ENCODE peak calls at places on chromosomes 3 and 15, in five cellular contexts. U is body of pancreas, A is lower leg skin, L is nephron progenitor cell, Y is T1000. B is an unnamed sample.

GRCh38 chr15:39497759-39498565 is 82.9 kb upstream of the THBS1 start:
- DNase-seq in U (no peak), A (no peak), L (no peak), Y (no peak), B (no peak)

GRCh38 chr15:29405564-29405963 is 135.9 kb upstream of the NSMCE3 start:
- DNase-seq in U (no peak), A (no peak), L (no peak), Y (no peak), B (no peak)

GRCh38 chr3:40588406-40588805 is 63.6 kb downstream of the ZNF621 start:
- DNase-seq in U (no peak), A (no peak), L (no peak), Y (no peak), B (no peak)

GRCh38 chr3:39154323-39155021 is 1.1 kb upstream of the CSRNP1 start:
- DNase-seq in U (peak), A (no peak), L (peak), Y (no peak), B (no peak)

GRCh38 chr15:85618956-85619491 is 175.7 kb downstream of the KLHL25 start:
- DNase-seq in U (no peak), A (peak), L (peak), Y (peak), B (peak)

GRCh38 chr3:122513386-122514122 is 1.2 kb downstream of the KPNA1 start:
- DNase-seq in U (no peak), A (no peak), L (no peak), Y (no peak), B (no peak)

GRCh38 chr3:59212128-59212764 is 162.4 kb upstream of the CFAP20DC start:
- DNase-seq in U (no peak), A (no peak), L (peak), Y (no peak), B (peak)

GRCh38 chr3:149534671-149535394 is 60.3 kb downstream of the TM4SF4 start:
- DNase-seq in U (no peak), A (no peak), L (peak), Y (no peak), B (no peak)

GRCh38 chr3:13851091-13851849 is 28.6 kb downstream of the WNT7A start:
- DNase-seq in U (no peak), A (no peak), L (no peak), Y (no peak), B (no peak)

GRCh38 chr15:26325495-26325894 is 447.4 kb downstream of the GABRB3 start:
- DNase-seq in U (no peak), A (no peak), L (no peak), Y (no peak), B (no peak)

GRCh38 chr3:196186661-196187573 is 24.3 kb downstream of the ZDHHC19 start:
- DNase-seq in U (no peak), A (no peak), L (peak), Y (no peak), B (no peak)

GRCh38 chr3:124413989-124414598 is 316.2 kb upstream of the UMPS start:
- DNase-seq in U (peak), A (no peak), L (no peak), Y (no peak), B (no peak)

GRCh38 chr15:84947947-84948830 is 33.5 kb upstream of the PDE8A start:
- DNase-seq in U (no peak), A (peak), L (no peak), Y (peak), B (peak)

GRCh38 chr15:83364541-83364940 is 80.1 kb upstream of the BNC1 start:
- DNase-seq in U (no peak), A (no peak), L (no peak), Y (no peak), B (no peak)

GRCh38 chr3:171058058-171058457 is 31.5 kb upstream of the SLC2A2 start:
- DNase-seq in U (no peak), A (no peak), L (no peak), Y (no peak), B (no peak)

GRCh38 chr3:23612296-23612891 is 193.4 kb upstream of the UBE2E1 start:
- DNase-seq in U (no peak), A (no peak), L (no peak), Y (no peak), B (no peak)

GRCh38 chr3:12440927-12441326 is 43.4 kb upstream of the TSEN2 start:
- DNase-seq in U (peak), A (no peak), L (no peak), Y (no peak), B (peak)

GRCh38 chr15:73907018-73907394 is 19.3 kb upstream of the LOXL1 start:
- DNase-seq in U (no peak), A (no peak), L (no peak), Y (no peak), B (no peak)

GRCh38 chr3:49733551-49733950 is 9.8 kb upstream of the GMPPB start:
- DNase-seq in U (no peak), A (no peak), L (no peak), Y (no peak), B (no peak)

GRCh38 chr3:46020766-46021510 is 6.3 kb downstream of the XCR1 start:
- DNase-seq in U (no peak), A (no peak), L (no peak), Y (no peak), B (no peak)

GRCh38 chr3:186094696-186095095 is 14.2 kb downstream of the ETV5 start:
- DNase-seq in U (no peak), A (no peak), L (no peak), Y (no peak), B (no peak)

GRCh38 chr3:45915518-45916231 is 27.6 kb upstream of the CXCR6 start:
- DNase-seq in U (no peak), A (no peak), L (no peak), Y (no peak), B (peak)